ENCODE peak calls at places on chromosome X, in ten cellular contexts. V is lung, J is left lung, L is Peyer's patch, H is BJ, P is fibroblast of lung, D is endothelial cell of umbilical vein, M is right lobe of liver, B is upper lobe of right lung, I is GM23338. Q is an unnamed sample.

GRCh38 chrX:1397441-1397840 is 5.5 kb upstream of the SLC25A6 start:
- DNase-seq in J (no peak), P (no peak), B (peak; percentile 36), V (no peak), M (no peak), D (no peak), H (no peak), I (no peak), L (no peak), Q (no peak)

GRCh38 chrX:138756234-138756633 is 44.7 kb upstream of the FGF13 start:
- DNase-seq in I (peak; percentile 67), P (peak; percentile 78), M (no peak), B (no peak), V (no peak), H (no peak), L (no peak), D (no peak), J (peak; percentile 34), Q (peak; percentile 43)

GRCh38 chrX:119880076-119880475 is 8.4 kb downstream of the NDUFA1 start:
- DNase-seq in V (no peak), M (no peak), J (no peak), P (no peak), L (peak; percentile 47), H (no peak), B (no peak), I (no peak), D (no peak), Q (no peak)

GRCh38 chrX:19731307-19731706 is 156.1 kb downstream of the SH3KBP1 start:
- DNase-seq in J (no peak), L (no peak), M (no peak), V (no peak), H (no peak), B (no peak), I (no peak), P (no peak), D (no peak), Q (no peak)

GRCh38 chrX:848366-848765 is 217.8 kb downstream of the SHOX start:
- DNase-seq in H (no peak), L (no peak), M (no peak), I (no peak), D (no peak), P (no peak), B (no peak), V (no peak), J (no peak), Q (no peak)

GRCh38 chrX:24493740-24494543 is 28.9 kb downstream of the PDK3 start:
- DNase-seq in P (no peak), I (peak; percentile 43), B (no peak), V (no peak), D (no peak), L (no peak), M (peak; percentile 41), J (no peak), H (no peak), Q (no peak)

GRCh38 chrX:121009764-121010163 is 24.2 kb upstream of the CT47A1 start:
- DNase-seq in L (no peak), D (no peak), J (no peak), B (no peak), H (no peak), I (no peak), V (no peak), P (no peak), M (no peak), Q (no peak)

GRCh38 chrX:41148553-41148952 is 63.3 kb downstream of the USP9X start:
- DNase-seq in D (peak; percentile 62), J (no peak), I (no peak), B (no peak), L (no peak), M (no peak), H (no peak), P (peak; percentile 80), V (no peak), Q (peak; percentile 19)

GRCh38 chrX:9394212-9394611 is 70.6 kb upstream of the TBL1X start:
- DNase-seq in D (no peak), J (no peak), I (no peak), B (no peak), P (no peak), M (no peak), V (no peak), H (no peak), L (no peak), Q (no peak)

GRCh38 chrX:40008841-40009461 is 88.8 kb downstream of the BCOR start:
- DNase-seq in I (peak; percentile 52), V (no peak), L (no peak), M (peak; percentile 53), D (no peak), B (peak; percentile 69), J (peak; percentile 51), H (no peak), P (peak; percentile 23), Q (no peak)

GRCh38 chrX:119721487-119721886 is 28.5 kb upstream of the SEPTIN6 start:
- DNase-seq in D (no peak), P (no peak), J (no peak), B (no peak), H (no peak), L (no peak), I (no peak), V (no peak), M (no peak), Q (no peak)

DNA sequence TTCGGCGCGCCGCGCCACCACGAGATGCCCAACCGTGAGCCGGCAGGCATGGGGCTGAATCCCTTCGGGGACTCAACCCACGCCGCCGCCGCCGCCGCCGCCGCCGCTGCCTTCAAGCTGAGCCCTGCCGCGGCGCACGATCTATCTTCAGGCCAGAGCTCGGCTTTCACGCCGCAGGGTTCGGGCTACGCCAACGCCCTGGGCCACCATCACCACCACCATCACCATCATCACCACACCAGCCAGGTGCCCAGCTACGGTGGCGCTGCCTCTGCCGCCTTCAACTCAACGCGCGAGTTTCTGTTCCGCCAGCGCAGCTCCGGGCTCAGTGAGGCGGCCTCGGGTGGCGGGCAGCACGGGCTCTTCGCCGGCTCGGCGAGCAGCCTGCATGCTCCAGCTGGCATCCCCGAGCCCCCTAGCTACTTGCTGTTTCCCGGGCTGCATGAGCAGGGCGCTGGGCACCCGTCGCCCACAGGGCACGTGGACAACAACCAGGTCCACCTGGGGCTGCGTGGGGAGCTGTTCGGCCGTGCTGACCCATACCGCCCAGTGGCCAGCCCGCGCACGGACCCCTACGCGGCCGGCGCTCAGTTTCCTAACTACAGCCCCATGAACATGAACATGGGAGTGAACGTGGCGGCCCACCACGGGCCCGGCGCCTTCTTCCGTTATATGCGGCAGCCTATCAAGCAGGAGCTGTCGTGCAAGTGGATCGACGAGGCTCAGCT is 983 bp downstream of the ZIC3 start:
- DNase-seq in P (no peak), H (no peak), B (no peak), I (no peak), V (no peak), D (no peak), M (no peak), J (no peak), L (no peak), Q (no peak)
- H3K36me3 ChIP-seq in P (no peaks in the 10 kb centered on the region), H (no peaks in the 10 kb centered on the region), B (no peaks in the 10 kb centered on the region), I (peaks cover 7% of the 10 kb centered on the region), V (no peaks in the 10 kb centered on the region), D (no peaks in the 10 kb centered on the region), M (no peaks in the 10 kb centered on the region), J (no peaks in the 10 kb centered on the region), L (no peaks in the 10 kb centered on the region), Q (no peaks in the 10 kb centered on the region)

DNA sequence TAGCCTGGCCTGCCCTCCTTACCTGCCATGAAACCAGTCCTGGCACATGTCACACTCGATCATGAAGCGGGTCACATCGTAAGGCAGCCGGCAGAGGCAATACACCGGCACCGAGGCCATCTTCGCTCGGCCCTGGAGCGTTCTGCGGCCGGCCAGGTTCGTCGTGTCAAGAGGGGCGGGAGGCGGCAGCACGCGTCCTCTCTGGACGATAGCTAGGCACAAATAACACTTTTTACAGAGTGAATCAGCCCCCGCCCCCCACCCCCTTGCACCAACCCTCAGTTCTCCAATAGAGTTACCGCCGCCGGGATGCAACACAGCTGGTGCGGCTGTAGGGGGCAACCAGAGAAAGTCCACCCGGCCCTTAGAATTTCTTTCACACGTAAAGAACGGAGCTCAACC is 1.7 kb downstream of the PHF8 start:
- DNase-seq in B (peak; percentile 60), M (peak; percentile 53), I (peak; percentile 72), V (peak; percentile 32), L (peak; percentile 50), H (no peak), P (peak; percentile 64), D (peak; percentile 67), J (peak; percentile 43), Q (no peak)
- TF ChIP-seq CTCF in B (peak; percentile 23), M (no peak), I (peak; percentile 8), V (no peak), L (no peak), H (peak; percentile 58), P (peak; percentile 30), D (no peak), J (no peak), Q (peak; percentile 42)

GRCh38 chrX:16852617-16853179 is 17.5 kb downstream of the RBBP7 start:
- DNase-seq in J (no peak), I (no peak), M (no peak), P (no peak), D (no peak), B (no peak), L (no peak), V (no peak), H (no peak), Q (no peak)
- H3K36me3 ChIP-seq in J (no peaks in the 10 kb centered on the region), I (peaks cover 9% of the 10 kb centered on the region), M (no peaks in the 10 kb centered on the region), P (peaks cover 6% of the 10 kb centered on the region), D (no peaks in the 10 kb centered on the region), B (peaks cover 46% of the 10 kb centered on the region), L (no peaks in the 10 kb centered on the region), V (peaks cover 16% of the 10 kb centered on the region), H (peaks cover 3% of the 10 kb centered on the region), Q (no peaks in the 10 kb centered on the region)

DNA sequence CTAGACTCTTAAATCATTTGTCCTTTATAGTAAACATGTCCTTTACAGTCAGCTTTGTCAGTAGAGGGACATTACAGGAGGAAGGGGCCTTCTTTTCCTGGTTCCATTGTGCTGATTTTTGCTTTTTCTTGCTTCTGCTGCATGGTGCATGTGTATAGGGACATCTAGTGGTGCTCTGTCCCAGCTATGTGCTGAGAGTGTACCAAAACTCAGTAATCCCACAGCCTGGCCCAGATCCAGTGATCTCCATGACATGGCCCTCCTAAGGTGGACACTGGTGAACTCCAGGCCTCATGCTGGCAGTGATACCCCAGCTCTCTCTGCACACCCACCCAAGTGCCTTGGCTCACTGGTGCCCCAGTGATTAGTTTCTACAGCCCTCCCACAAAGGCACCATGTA is 45.2 kb downstream of the MAGEB17 start:
- DNase-seq in D (peak; percentile 35), L (no peak), M (peak; percentile 45), B (no peak), J (no peak), V (no peak), H (no peak), I (peak; percentile 21), P (no peak), Q (no peak)
- TF ChIP-seq CTCF in D (peak; percentile 28), L (peak; percentile 27), M (peak; percentile 51), B (no peak), J (no peak), V (no peak), H (peak; percentile 29), I (peak; percentile 35), P (peak; percentile 48), Q (peak; percentile 27)